ENCODE peak calls at places on chromosome 2, in eight cellular contexts. M is AG08396, F is lower leg skin, I is GM19239, H is Ammon's horn, Z is spleen, P is GM23338, A is COR-L47. O is an unnamed sample.

GRCh38 chr2:235675678-235676535 is 182.1 kb downstream of the AGAP1 start:
- DNase-seq in M (peak), F (no peak), I (no peak), H (no peak), Z (no peak), P (no peak), A (peak), O (no peak)

GRCh38 chr2:23414876-23415275 is 29.9 kb downstream of the KLHL29 start:
- DNase-seq in M (no peak), F (no peak), I (no peak), H (no peak), Z (peak), P (peak), A (no peak), O (no peak)

GRCh38 chr2:22683911-22684310 is 701.1 kb upstream of the KLHL29 start:
- DNase-seq in M (no peak), F (no peak), I (no peak), H (no peak), Z (no peak), P (no peak), A (no peak), O (no peak)

GRCh38 chr2:71333619-71334018 is 2.0 kb downstream of the ZNF638 start:
- DNase-seq in M (no peak), F (no peak), I (no peak), H (no peak), Z (no peak), P (no peak), A (no peak), O (no peak)

GRCh38 chr2:9336534-9337354 is 86.6 kb downstream of the ITGB1BP1 start:
- DNase-seq in M (peak), F (peak), I (no peak), H (peak), Z (no peak), P (no peak), A (peak), O (peak)

GRCh38 chr2:85601771-85602475 is 575 bp downstream of the TMEM150A start:
- DNase-seq in M (peak), F (peak), I (no peak), H (peak), Z (peak), P (peak), A (no peak), O (peak)

GRCh38 chr2:102114290-102114721 is 28.2 kb upstream of the IL1R1 start:
- DNase-seq in M (no peak), F (no peak), I (no peak), H (no peak), Z (no peak), P (no peak), A (no peak), O (no peak)

GRCh38 chr2:195498176-195498575 is 158.8 kb upstream of the SLC39A10 start:
- DNase-seq in M (no peak), F (peak), I (no peak), H (peak), Z (no peak), P (peak), A (peak), O (peak)

GRCh38 chr2:11746376-11746806 is at the start of gene LPIN1:
- DNase-seq in M (peak), F (peak), I (peak), H (peak), Z (peak), P (peak), A (peak), O (peak)

O was measured in mucosa of descending colon.